ENCODE peak calls at places on chromosomes 2 and 18, in nine cellular contexts. G is esophagus squamous epithelium, R is A549, K is cardiac muscle cell, B is HFF-Myc, N is suprapubic skin, F is GM12878, T is AG04450, S is pancreas. C is an unnamed sample.

GRCh38 chr2:27855476-27855875 is 34.7 kb downstream of the RBKS start:
- DNase-seq in K (no peak), B (no peak), S (no peak), G (no peak), R (peak), N (no peak), T (peak), F (no peak), C (no peak)

GRCh38 chr2:216345846-216346245 is 26.4 kb downstream of the MARCHF4 start:
- DNase-seq in K (no peak), S (no peak), F (no peak), G (no peak), T (no peak), N (no peak), B (no peak), R (no peak), C (no peak)

GRCh38 chr2:30784682-30785081 is 22.6 kb downstream of the CAPN13 start:
- DNase-seq in B (no peak), K (no peak), G (no peak), S (no peak), T (no peak), F (no peak), N (no peak), R (no peak), C (no peak)

GRCh38 chr2:187499941-187500532 is 52.0 kb upstream of the CALCRL start:
- DNase-seq in N (peak), R (peak), B (no peak), F (no peak), K (peak), T (peak), G (no peak), S (peak), C (no peak)

GRCh38 chr2:160670618-160671017 is 177.0 kb upstream of the RBMS1 start:
- DNase-seq in S (no peak), N (no peak), G (no peak), R (no peak), B (no peak), F (no peak), T (no peak), K (no peak), C (no peak)

GRCh38 chr2:64356906-64357305 is 97.1 kb upstream of the LGALSL start:
- DNase-seq in F (no peak), N (no peak), R (no peak), G (no peak), K (no peak), T (no peak), S (no peak), B (no peak), C (no peak)

GRCh38 chr18:39555511-39555910 is 1989.9 kb upstream of the CELF4 start:
- DNase-seq in R (no peak), B (no peak), N (no peak), K (no peak), G (no peak), T (no peak), S (no peak), F (no peak), C (no peak)

GRCh38 chr2:2912731-2913130 is 464.9 kb downstream of the EIPR1 start:
- DNase-seq in T (no peak), G (no peak), N (no peak), R (no peak), F (no peak), B (no peak), K (no peak), S (no peak), C (no peak)

GRCh38 chr2:66317268-66317899 is 117.5 kb upstream of the MEIS1 start:
- DNase-seq in F (no peak), G (no peak), N (no peak), K (no peak), R (no peak), B (no peak), T (no peak), S (no peak), C (no peak)

GRCh38 chr2:181419124-181419855 is 37.9 kb upstream of the ITGA4 start:
- DNase-seq in N (no peak), T (no peak), B (no peak), G (no peak), F (no peak), K (no peak), R (no peak), S (no peak), C (no peak)

GRCh38 chr2:163407296-163407695 is 328.5 kb downstream of the FIGN start:
- DNase-seq in B (no peak), F (no peak), S (no peak), R (no peak), K (no peak), T (peak), G (no peak), N (no peak), C (no peak)

GRCh38 chr2:3669656-3670055 is 11.7 kb downstream of the ALLC start:
- DNase-seq in B (no peak), R (no peak), G (no peak), S (no peak), F (no peak), N (no peak), T (no peak), K (no peak), C (no peak)

GRCh38 chr2:38943784-38944183 is 54.1 kb downstream of the ARHGEF33 start:
- DNase-seq in T (no peak), R (no peak), K (no peak), N (no peak), B (no peak), G (no peak), F (no peak), S (no peak), C (no peak)

GRCh38 chr2:36389081-36389480 is 33.5 kb downstream of the CRIM1 start:
- DNase-seq in S (no peak), B (no peak), F (no peak), N (no peak), R (peak), K (peak), G (no peak), T (no peak), C (no peak)

GRCh38 chr2:182642328-182642727 is 73.7 kb upstream of the DNAJC10 start:
- DNase-seq in F (peak), N (peak), K (peak), B (peak), S (no peak), T (no peak), G (no peak), R (peak), C (no peak)

GRCh38 chr2:55153564-55154315 is 78.4 kb downstream of the CLHC1 start:
- DNase-seq in G (no peak), R (no peak), T (no peak), S (no peak), F (no peak), N (no peak), K (no peak), B (no peak), C (no peak)

GRCh38 chr18:76234559-76234958 is 260.5 kb downstream of the ZNF516 start:
- DNase-seq in G (no peak), T (no peak), K (no peak), R (no peak), S (no peak), N (no peak), F (no peak), B (no peak), C (no peak)

GRCh38 chr2:231929961-231930600 is 3.9 kb upstream of the NPPC start:
- DNase-seq in G (no peak), S (no peak), R (no peak), K (no peak), N (peak), F (no peak), B (no peak), T (no peak), C (peak)

GRCh38 chr2:103353754-103354153 is 591.9 kb downstream of the TMEM182 start:
- DNase-seq in F (no peak), R (no peak), G (no peak), K (no peak), B (no peak), T (no peak), N (no peak), S (no peak), C (no peak)

GRCh38 chr18:32771871-32772499 is 838 bp downstream of the KLHL14 start:
- DNase-seq in T (no peak), B (no peak), N (no peak), F (no peak), R (no peak), K (peak), G (no peak), S (peak), C (peak)

GRCh38 chr2:47867205-47867604 is 39.1 kb downstream of the FBXO11 start:
- DNase-seq in T (no peak), K (peak), G (no peak), B (peak), N (no peak), R (peak), S (peak), F (no peak), C (no peak)

GRCh38 chr18:24014986-24015896 is 687 bp downstream of the TTC39C start:
- DNase-seq in F (no peak), T (no peak), B (no peak), K (peak), R (peak), N (peak), G (no peak), S (peak), C (peak)

GRCh38 chr2:105764059-105764458 is 19.3 kb downstream of the NCK2 start:
- DNase-seq in T (no peak), K (no peak), S (no peak), G (no peak), N (no peak), F (no peak), B (no peak), R (no peak), C (no peak)

GRCh38 chr2:58893645-58894336 is 652.7 kb upstream of the FANCL start:
- DNase-seq in K (no peak), F (no peak), T (no peak), R (no peak), N (no peak), S (no peak), G (no peak), B (no peak), C (no peak)
- TF ChIP-seq CTCF in K (no peak), F (no peak), T (no peak), R (no peak), N (no peak), S (no peak), G (no peak), B (no peak), C (no peak)

DNA sequence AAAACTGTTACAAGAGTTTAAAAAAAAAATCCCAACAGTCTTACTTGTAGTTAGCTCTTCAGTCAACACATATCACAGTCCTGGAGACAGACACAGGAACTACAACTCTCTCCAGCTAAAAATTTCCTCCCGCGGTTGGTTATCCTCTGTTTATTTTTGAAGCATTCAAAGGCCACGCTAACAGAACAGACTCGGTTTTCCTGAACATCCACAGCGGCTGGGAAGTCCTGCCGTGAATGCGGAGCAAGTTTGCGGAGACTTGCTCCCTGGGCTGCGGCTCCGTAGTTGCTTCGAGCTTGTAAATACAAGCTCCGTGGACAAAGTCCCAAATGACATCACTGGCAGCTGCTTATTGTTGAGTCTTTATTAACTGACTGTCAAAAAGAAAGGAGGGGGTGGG is at the start of gene NCKAP5:
- DNase-seq in R (peak), F (no peak), G (no peak), N (no peak), B (no peak), K (peak), T (peak), S (no peak), C (no peak)
- TF ChIP-seq CTCF in R (no peak), F (no peak), G (peak), N (peak), B (no peak), K (no peak), T (peak), S (no peak), C (no peak)

DNA sequence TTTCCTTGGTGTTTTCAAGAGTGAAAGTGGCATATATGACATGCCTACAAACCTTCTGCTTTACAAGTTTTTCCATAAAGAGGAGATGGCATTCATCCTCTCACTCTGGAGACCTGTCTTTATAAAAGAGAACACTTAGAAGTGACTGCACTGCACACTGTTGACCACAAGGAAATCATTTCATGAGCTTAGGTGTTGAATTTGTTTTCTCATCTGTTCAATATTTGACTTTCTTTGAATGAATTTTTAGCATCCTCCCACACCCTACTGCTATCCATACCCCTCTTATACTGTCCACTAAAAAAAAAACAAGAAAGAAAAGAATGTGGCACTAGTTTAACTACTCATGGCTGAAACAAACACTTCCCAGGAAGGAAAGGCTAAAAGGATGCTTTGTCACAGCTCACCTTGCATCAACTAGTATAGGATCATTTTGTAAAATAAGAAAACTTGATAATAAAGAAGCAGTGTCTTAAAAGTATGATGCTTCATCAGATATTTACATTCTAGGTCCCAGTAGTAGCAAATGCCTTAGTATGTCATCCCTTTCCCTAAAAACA is 83.0 kb downstream of the ACVR1 start:
- DNase-seq in K (no peak), F (no peak), B (no peak), R (no peak), G (no peak), S (no peak), N (no peak), T (no peak), C (no peak)
- TF ChIP-seq CTCF in K (peak), F (no peak), B (peak), R (no peak), G (no peak), S (no peak), N (peak), T (peak), C (peak)

DNA sequence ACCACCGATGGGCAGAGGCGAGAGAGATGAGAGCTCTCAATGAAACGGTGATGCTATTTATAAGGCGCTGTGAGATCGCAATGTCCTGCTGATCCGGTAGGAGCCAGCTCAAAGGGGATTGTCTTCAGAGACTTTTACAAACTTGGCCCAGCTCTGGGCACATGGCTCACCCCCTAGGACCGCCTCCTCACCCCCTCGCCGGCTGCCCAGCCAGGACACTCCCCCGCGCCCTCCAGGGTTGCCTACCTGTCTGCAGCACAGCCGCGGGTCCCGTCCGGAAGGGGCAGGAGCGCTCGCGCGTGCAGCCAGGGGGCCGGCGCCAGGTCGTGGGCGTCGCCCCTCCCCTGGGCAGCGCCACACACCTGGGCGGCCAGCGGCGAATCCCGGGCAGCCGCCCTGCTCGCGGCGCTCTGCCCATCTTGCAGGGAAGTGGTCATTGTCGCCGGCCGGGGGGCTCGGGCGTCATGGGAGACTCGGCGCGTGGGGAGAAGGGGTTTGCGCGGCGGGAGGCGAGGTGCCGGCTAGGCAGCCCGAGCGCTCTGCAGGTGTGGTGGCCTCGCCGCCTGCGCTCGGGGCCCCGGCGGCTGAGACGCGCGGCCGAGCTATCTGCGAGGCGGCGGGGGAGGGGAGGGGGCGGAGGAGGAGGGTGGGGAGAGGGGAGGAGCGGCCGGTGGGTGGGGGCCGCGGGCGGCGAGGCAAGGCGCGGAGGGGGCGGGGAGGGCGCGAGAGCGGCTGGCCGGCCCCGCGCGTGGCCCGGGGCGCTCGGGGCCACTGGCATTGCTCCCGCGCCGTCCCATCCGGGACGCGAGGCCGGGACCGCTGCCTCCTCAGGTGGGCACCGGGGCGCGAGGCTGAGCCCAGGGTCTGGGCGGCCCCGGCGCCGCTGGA is at the start of gene GRB14:
- DNase-seq in S (peak), B (no peak), G (no peak), R (peak), F (no peak), N (peak), K (peak), T (no peak), C (peak)
- TF ChIP-seq CTCF in S (no peak), B (no peak), G (no peak), R (no peak), F (no peak), N (no peak), K (no peak), T (no peak), C (no peak)

GRCh38 chr2:24490674-24491625 is at the start of gene NCOA1:
- DNase-seq in B (peak), N (peak), K (peak), S (peak), R (peak), F (no peak), G (peak), T (peak), C (peak)
- TF ChIP-seq CTCF in B (peak), N (peak), K (no peak), S (no peak), R (peak), F (peak), G (peak), T (peak), C (no peak)